ENCODE peak calls at places on chromosome 17, in nine cellular contexts. J is activated effector memory CD4-positive, alpha-beta T cell treated with Interleukin-2 at 50 U/mL for 16 hours; Q is BJ; M is activated CD8-positive, alpha-beta T cell treated with anti-CD3 and anti-CD28 coated beads, Interleukin-2, amount 10 ng/mL, durations not matched to agents 7 days and 5 days; D is stimulated activated CD4-positive, alpha-beta T cell treated with anti-CD3 and anti-CD28 coated beads, Interleukin-12 subunit alpha, Interleukin-12 subunit beta, amount 100 ng/mL, for 4 hours; Z is EL; W is OCI-M1; G is cardiac septum; F is posterior cingulate gyrus. H is an unnamed sample.

GRCh38 chr17:37490638-37491614 is 1.2 kb downstream of the DUSP14 start:
- DNase-seq in Q (peak; percentile 63), M (peak; percentile 26), W (peak; percentile 68), F (peak; percentile 89), D (no peak), J (no peak), Z (peak; percentile 94), G (no peak), H (no peak)

GRCh38 chr17:44898768-44899073 is 524 bp downstream of the EFTUD2 start:
- DNase-seq in M (no peak), J (no peak), D (no peak), G (no peak), Z (no peak), Q (no peak), W (no peak), F (no peak), H (no peak)

GRCh38 chr17:59754547-59754946 is 47.1 kb downstream of the VMP1 start:
- DNase-seq in W (peak; percentile 67), F (no peak), Z (peak; percentile 95), Q (peak; percentile 77), M (no peak), J (no peak), G (no peak), D (no peak), H (no peak)

GRCh38 chr17:63675607-63676539 is 24.1 kb downstream of the LIMD2 start:
- DNase-seq in G (no peak), M (no peak), Z (peak; percentile 94), Q (no peak), D (no peak), W (peak; percentile 94), J (no peak), F (peak; percentile 87), H (no peak)

GRCh38 chr17:28057731-28058246 is 15.3 kb downstream of the NLK start:
- DNase-seq in W (no peak), J (no peak), Q (no peak), Z (no peak), M (no peak), D (no peak), G (no peak), F (no peak), H (no peak)

GRCh38 chr17:3602499-3602898 is 6.7 kb downstream of the TRPV1 start:
- DNase-seq in D (no peak), M (peak; percentile 34), F (peak; percentile 61), J (no peak), G (no peak), Z (no peak), Q (no peak), W (peak; percentile 74), H (no peak)

GRCh38 chr17:33940769-33941168 is 314.3 kb upstream of the CCL2 start:
- DNase-seq in M (no peak), Q (no peak), D (no peak), G (no peak), J (no peak), F (no peak), W (no peak), Z (no peak), H (no peak)

GRCh38 chr17:3957735-3958134 is 6.5 kb downstream of the ATP2A3 start:
- DNase-seq in D (no peak), Z (no peak), Q (no peak), F (no peak), J (no peak), G (no peak), W (no peak), M (no peak), H (no peak)

GRCh38 chr17:73283841-73284282 is 22.2 kb upstream of the CPSF4L start:
- DNase-seq in D (no peak), M (no peak), W (no peak), Z (no peak), F (peak; percentile 82), J (no peak), Q (no peak), G (no peak), H (no peak)

GRCh38 chr17:34974179-34974578 is 6.1 kb upstream of the LIG3 start:
- DNase-seq in F (no peak), M (peak; percentile 11), J (no peak), W (no peak), D (no peak), Z (no peak), G (no peak), Q (no peak), H (no peak)

GRCh38 chr17:67558740-67559380 is 158.9 kb upstream of the NOL11 start:
- DNase-seq in M (no peak), Q (no peak), F (no peak), J (no peak), D (no peak), G (no peak), Z (no peak), W (no peak), H (no peak)

GRCh38 chr17:72579990-72580320 is 459.1 kb downstream of the SOX9 start:
- DNase-seq in J (no peak), M (no peak), Z (no peak), F (no peak), G (no peak), D (no peak), Q (no peak), W (no peak), H (no peak)

GRCh38 chr17:37527249-37527851 is 37.7 kb downstream of the DUSP14 start:
- DNase-seq in M (peak; percentile 53), G (no peak), J (no peak), Z (peak; percentile 55), D (no peak), W (peak; percentile 44), Q (no peak), F (no peak), H (peak; percentile 25)

GRCh38 chr17:2899911-2900310 is 103.7 kb downstream of the RAP1GAP2 start:
- DNase-seq in M (no peak), J (no peak), D (no peak), F (no peak), Q (no peak), Z (no peak), G (no peak), W (no peak), H (no peak)

GRCh38 chr17:70608193-70608592 is 438.9 kb downstream of the KCNJ2 start:
- DNase-seq in F (no peak), G (no peak), M (no peak), Z (no peak), D (no peak), W (no peak), J (no peak), Q (no peak), H (no peak)

GRCh38 chr17:8685396-8685795 is 54.9 kb upstream of the MYH10 start:
- DNase-seq in J (no peak), Q (no peak), M (no peak), W (no peak), D (no peak), G (no peak), F (no peak), Z (no peak), H (no peak)

GRCh38 chr17:34025179-34025551 is 229.9 kb upstream of the CCL2 start:
- DNase-seq in F (no peak), G (no peak), D (no peak), Q (no peak), Z (no peak), W (peak; percentile 2), M (no peak), J (no peak), H (no peak)

GRCh38 chr17:51371732-51372151 is 111.4 kb downstream of the UTP18 start:
- DNase-seq in J (peak; percentile 30), D (peak; percentile 15), Q (no peak), Z (peak; percentile 62), W (peak; percentile 90), G (no peak), M (peak; percentile 51), F (peak; percentile 97), H (peak; percentile 47)

GRCh38 chr17:72305964-72306551 is 185.2 kb downstream of the SOX9 start:
- DNase-seq in Z (no peak), Q (no peak), D (no peak), W (no peak), M (no peak), G (no peak), F (no peak), J (no peak), H (no peak)

GRCh38 chr17:2705888-2706795 is 5.4 kb downstream of the CLUH start:
- DNase-seq in W (no peak), J (no peak), G (peak; percentile 68), Z (no peak), D (no peak), F (peak; percentile 63), Q (no peak), M (no peak), H (no peak)

GRCh38 chr17:68456529-68457167 is 648 bp downstream of the WIPI1 start:
- DNase-seq in F (peak; percentile 95), D (no peak), Z (peak; percentile 88), M (no peak), G (peak; percentile 87), Q (peak; percentile 43), W (peak; percentile 56), J (no peak), H (no peak)

GRCh38 chr17:81713556-81714411 is 1.7 kb downstream of the SLC25A10 start:
- DNase-seq in D (no peak), Q (no peak), Z (no peak), J (no peak), W (peak; percentile 18), M (no peak), G (no peak), F (no peak), H (no peak)

GRCh38 chr17:30376621-30377452 is 1.9 kb upstream of the CPD start:
- DNase-seq in J (no peak), M (no peak), Z (peak; percentile 36), G (no peak), D (peak; percentile 38), F (peak; percentile 87), Q (peak; percentile 31), W (no peak), H (peak; percentile 5)

GRCh38 chr17:53791551-53791950 is 31.2 kb upstream of the KIF2B start:
- DNase-seq in M (no peak), F (peak; percentile 57), W (no peak), G (no peak), J (no peak), Q (no peak), D (no peak), Z (no peak), H (no peak)